ENCODE peak calls at places on chromosomes 16 and 17, in seven cellular contexts. One of them, this sample, is unnamed.

GRCh38 chr16:74448990-74449389 is 27.7 kb upstream of the CLEC18B start:
- DNase-seq in fibroblast of the aortic adventitia: peak
- DNase-seq in esophagus squamous epithelium: no peak
- DNase-seq in HFF-Myc: peak
- DNase-seq in bronchial epithelial cell: peak
- DNase-seq in AG04450: peak
- DNase-seq in IMR-90: peak
- DNase-seq in this sample: peak

GRCh38 chr17:3978421-3979275 is 14.4 kb upstream of the ATP2A3 start:
- DNase-seq in HFF-Myc: no peak
- DNase-seq in esophagus squamous epithelium: no peak
- DNase-seq in AG04450: no peak
- DNase-seq in bronchial epithelial cell: peak
- DNase-seq in IMR-90: no peak
- DNase-seq in fibroblast of the aortic adventitia: no peak
- DNase-seq in this sample: no peak

GRCh38 chr16:67750466-67750865 is 31.4 kb upstream of the GFOD2 start:
- DNase-seq in bronchial epithelial cell: no peak
- DNase-seq in IMR-90: no peak
- DNase-seq in fibroblast of the aortic adventitia: no peak
- DNase-seq in AG04450: no peak
- DNase-seq in esophagus squamous epithelium: no peak
- DNase-seq in HFF-Myc: no peak
- DNase-seq in this sample: no peak

GRCh38 chr16:13401631-13402030 is 500.2 kb downstream of the SHISA9 start:
- DNase-seq in bronchial epithelial cell: no peak
- DNase-seq in IMR-90: no peak
- DNase-seq in esophagus squamous epithelium: no peak
- DNase-seq in AG04450: no peak
- DNase-seq in HFF-Myc: no peak
- DNase-seq in fibroblast of the aortic adventitia: no peak
- DNase-seq in this sample: no peak

GRCh38 chr17:55674107-55674506 is 48.6 kb downstream of the TMEM100 start:
- DNase-seq in fibroblast of the aortic adventitia: peak
- DNase-seq in esophagus squamous epithelium: no peak
- DNase-seq in IMR-90: no peak
- DNase-seq in bronchial epithelial cell: peak
- DNase-seq in HFF-Myc: no peak
- DNase-seq in AG04450: no peak
- DNase-seq in this sample: no peak

GRCh38 chr16:7116734-7117133 is 215.9 kb upstream of the RBFOX1 start:
- DNase-seq in bronchial epithelial cell: no peak
- DNase-seq in fibroblast of the aortic adventitia: no peak
- DNase-seq in HFF-Myc: no peak
- DNase-seq in IMR-90: no peak
- DNase-seq in esophagus squamous epithelium: no peak
- DNase-seq in AG04450: no peak
- DNase-seq in this sample: no peak

GRCh38 chr16:17133851-17134250 is 336.9 kb downstream of the XYLT1 start:
- DNase-seq in AG04450: no peak
- DNase-seq in HFF-Myc: no peak
- DNase-seq in fibroblast of the aortic adventitia: no peak
- DNase-seq in esophagus squamous epithelium: no peak
- DNase-seq in IMR-90: no peak
- DNase-seq in bronchial epithelial cell: no peak
- DNase-seq in this sample: no peak

GRCh38 chr16:83781-84615 is 6.0 kb downstream of the MPG start:
- DNase-seq in esophagus squamous epithelium: no peak
- DNase-seq in fibroblast of the aortic adventitia: peak
- DNase-seq in IMR-90: peak
- DNase-seq in HFF-Myc: no peak
- DNase-seq in bronchial epithelial cell: no peak
- DNase-seq in AG04450: no peak
- DNase-seq in this sample: peak

GRCh38 chr17:75720656-75721462 is at the start of gene ITGB4:
- DNase-seq in HFF-Myc: no peak
- DNase-seq in IMR-90: no peak
- DNase-seq in fibroblast of the aortic adventitia: no peak
- DNase-seq in bronchial epithelial cell: peak
- DNase-seq in AG04450: no peak
- DNase-seq in esophagus squamous epithelium: no peak
- DNase-seq in this sample: no peak

GRCh38 chr16:63201851-63202250 is 1165.6 kb upstream of the CDH8 start:
- DNase-seq in bronchial epithelial cell: no peak
- DNase-seq in IMR-90: no peak
- DNase-seq in AG04450: no peak
- DNase-seq in esophagus squamous epithelium: no peak
- DNase-seq in HFF-Myc: no peak
- DNase-seq in fibroblast of the aortic adventitia: no peak
- DNase-seq in this sample: no peak

GRCh38 chr17:15289285-15290185 is 24.4 kb upstream of the PMP22 start:
- DNase-seq in bronchial epithelial cell: peak
- DNase-seq in AG04450: no peak
- DNase-seq in fibroblast of the aortic adventitia: peak
- DNase-seq in esophagus squamous epithelium: no peak
- DNase-seq in HFF-Myc: no peak
- DNase-seq in IMR-90: peak
- DNase-seq in this sample: peak

GRCh38 chr16:22267764-22268163 is 29.4 kb upstream of the POLR3E start:
- DNase-seq in AG04450: no peak
- DNase-seq in fibroblast of the aortic adventitia: no peak
- DNase-seq in HFF-Myc: no peak
- DNase-seq in IMR-90: no peak
- DNase-seq in esophagus squamous epithelium: no peak
- DNase-seq in bronchial epithelial cell: no peak
- DNase-seq in this sample: no peak

GRCh38 chr16:57367111-57367752 is 5.1 kb upstream of the CX3CL1 start:
- DNase-seq in bronchial epithelial cell: no peak
- DNase-seq in fibroblast of the aortic adventitia: peak
- DNase-seq in HFF-Myc: no peak
- DNase-seq in esophagus squamous epithelium: no peak
- DNase-seq in AG04450: no peak
- DNase-seq in IMR-90: no peak
- DNase-seq in this sample: peak

GRCh38 chr17:19646788-19647696 is 1.5 kb upstream of the ALDH3A2 start:
- DNase-seq in HFF-Myc: no peak
- DNase-seq in IMR-90: no peak
- DNase-seq in esophagus squamous epithelium: no peak
- DNase-seq in AG04450: no peak
- DNase-seq in bronchial epithelial cell: peak
- DNase-seq in fibroblast of the aortic adventitia: peak
- DNase-seq in this sample: no peak

GRCh38 chr17:17713839-17714238 is 32.6 kb downstream of the RAI1 start:
- DNase-seq in esophagus squamous epithelium: no peak
- DNase-seq in HFF-Myc: no peak
- DNase-seq in bronchial epithelial cell: peak
- DNase-seq in AG04450: no peak
- DNase-seq in fibroblast of the aortic adventitia: peak
- DNase-seq in IMR-90: peak
- DNase-seq in this sample: peak

GRCh38 chr16:67555795-67556212 is 6.5 kb upstream of the CTCF start:
- DNase-seq in esophagus squamous epithelium: no peak
- DNase-seq in HFF-Myc: peak
- DNase-seq in IMR-90: peak
- DNase-seq in fibroblast of the aortic adventitia: peak
- DNase-seq in AG04450: no peak
- DNase-seq in bronchial epithelial cell: peak
- DNase-seq in this sample: peak

GRCh38 chr17:38728290-38728831 is 1.8 kb upstream of the CISD3 start:
- DNase-seq in IMR-90: no peak
- DNase-seq in HFF-Myc: no peak
- DNase-seq in fibroblast of the aortic adventitia: no peak
- DNase-seq in AG04450: no peak
- DNase-seq in bronchial epithelial cell: no peak
- DNase-seq in esophagus squamous epithelium: no peak
- DNase-seq in this sample: no peak

GRCh38 chr17:6573982-6574688 is 17.8 kb upstream of the PITPNM3 start:
- DNase-seq in IMR-90: no peak
- DNase-seq in HFF-Myc: no peak
- DNase-seq in bronchial epithelial cell: no peak
- DNase-seq in fibroblast of the aortic adventitia: no peak
- DNase-seq in esophagus squamous epithelium: no peak
- DNase-seq in AG04450: no peak
- DNase-seq in this sample: no peak

GRCh38 chr17:33968350-33969044 is 286.6 kb upstream of the CCL2 start:
- DNase-seq in fibroblast of the aortic adventitia: no peak
- DNase-seq in bronchial epithelial cell: no peak
- DNase-seq in HFF-Myc: no peak
- DNase-seq in IMR-90: no peak
- DNase-seq in esophagus squamous epithelium: no peak
- DNase-seq in AG04450: no peak
- DNase-seq in this sample: no peak

GRCh38 chr17:1164935-1165556 is 14.7 kb downstream of the ABR start:
- DNase-seq in IMR-90: no peak
- DNase-seq in esophagus squamous epithelium: no peak
- DNase-seq in AG04450: no peak
- DNase-seq in bronchial epithelial cell: no peak
- DNase-seq in fibroblast of the aortic adventitia: no peak
- DNase-seq in HFF-Myc: no peak
- DNase-seq in this sample: no peak

GRCh38 chr17:74203439-74204240 is at the start of gene RPL38:
- DNase-seq in HFF-Myc: peak
- DNase-seq in esophagus squamous epithelium: peak
- DNase-seq in bronchial epithelial cell: peak
- DNase-seq in IMR-90: peak
- DNase-seq in fibroblast of the aortic adventitia: peak
- DNase-seq in AG04450: peak
- DNase-seq in this sample: peak

GRCh38 chr17:50115744-50116143 is 14.2 kb downstream of the SAMD14 start:
- DNase-seq in esophagus squamous epithelium: no peak
- DNase-seq in bronchial epithelial cell: no peak
- DNase-seq in fibroblast of the aortic adventitia: no peak
- DNase-seq in AG04450: no peak
- DNase-seq in IMR-90: no peak
- DNase-seq in HFF-Myc: no peak
- DNase-seq in this sample: no peak

GRCh38 chr17:50118076-50118827 is 11.7 kb downstream of the SAMD14 start:
- DNase-seq in IMR-90: no peak
- DNase-seq in fibroblast of the aortic adventitia: no peak
- DNase-seq in bronchial epithelial cell: no peak
- DNase-seq in HFF-Myc: no peak
- DNase-seq in esophagus squamous epithelium: no peak
- DNase-seq in AG04450: no peak
- DNase-seq in this sample: no peak

GRCh38 chr17:50118828-50119218 is 11.1 kb downstream of the SAMD14 start:
- DNase-seq in bronchial epithelial cell: no peak
- DNase-seq in esophagus squamous epithelium: no peak
- DNase-seq in AG04450: no peak
- DNase-seq in fibroblast of the aortic adventitia: no peak
- DNase-seq in IMR-90: no peak
- DNase-seq in HFF-Myc: no peak
- DNase-seq in this sample: no peak

GRCh38 chr17:50114849-50115357 is 15.1 kb downstream of the SAMD14 start:
- DNase-seq in bronchial epithelial cell: peak
- DNase-seq in HFF-Myc: no peak
- DNase-seq in esophagus squamous epithelium: no peak
- DNase-seq in fibroblast of the aortic adventitia: peak
- DNase-seq in IMR-90: peak
- DNase-seq in AG04450: no peak
- DNase-seq in this sample: peak

GRCh38 chr17:50117202-50118040 is 12.5 kb downstream of the SAMD14 start:
- DNase-seq in fibroblast of the aortic adventitia: peak
- DNase-seq in bronchial epithelial cell: peak
- DNase-seq in AG04450: no peak
- DNase-seq in HFF-Myc: no peak
- DNase-seq in IMR-90: peak
- DNase-seq in esophagus squamous epithelium: no peak
- DNase-seq in this sample: peak
- TF ChIP-seq CTCF in fibroblast of the aortic adventitia: peak
- TF ChIP-seq CTCF in bronchial epithelial cell: peak
- TF ChIP-seq CTCF in AG04450: peak
- TF ChIP-seq CTCF in HFF-Myc: peak
- TF ChIP-seq CTCF in IMR-90: peak
- TF ChIP-seq CTCF in esophagus squamous epithelium: peak
- TF ChIP-seq CTCF in this sample: peak

DNA sequence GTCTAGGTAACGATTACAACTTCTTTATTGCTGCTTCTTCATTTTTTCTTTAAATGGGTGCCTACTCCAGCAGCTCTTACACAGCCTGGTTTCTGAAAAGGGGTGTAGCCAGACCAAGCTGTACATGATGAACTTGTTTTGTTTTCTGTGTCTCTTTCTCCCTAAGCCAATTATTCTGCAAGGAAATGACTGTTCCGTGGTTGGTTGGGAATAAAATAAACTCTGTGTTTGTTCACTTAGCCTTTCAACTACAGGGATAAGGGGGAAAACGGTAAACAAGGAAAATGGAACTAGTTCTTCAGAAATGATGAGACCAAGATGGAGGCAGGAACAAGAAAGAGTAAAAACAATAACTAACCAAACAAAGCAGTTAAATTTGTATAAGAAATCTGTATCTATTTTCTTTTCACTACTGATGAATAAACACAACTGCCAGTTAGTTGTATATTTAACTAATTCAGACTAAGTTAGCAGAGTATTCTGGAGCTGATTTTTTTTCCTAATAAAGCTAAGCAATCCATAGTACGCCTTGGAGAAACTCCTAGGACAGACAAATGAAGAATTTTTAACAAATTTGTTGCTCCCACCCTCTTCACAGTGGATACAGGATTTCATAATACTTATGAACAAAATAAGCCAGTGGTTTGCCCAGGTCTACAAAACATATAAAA is at the start of gene ABCA6:
- DNase-seq in IMR-90: no peak
- DNase-seq in HFF-Myc: no peak
- DNase-seq in AG04450: no peak
- DNase-seq in esophagus squamous epithelium: no peak
- DNase-seq in bronchial epithelial cell: peak
- DNase-seq in fibroblast of the aortic adventitia: peak
- DNase-seq in this sample: peak
- TF ChIP-seq CTCF in IMR-90: no peak
- TF ChIP-seq CTCF in HFF-Myc: no peak
- TF ChIP-seq CTCF in AG04450: no peak
- TF ChIP-seq CTCF in esophagus squamous epithelium: no peak
- TF ChIP-seq CTCF in bronchial epithelial cell: no peak
- TF ChIP-seq CTCF in fibroblast of the aortic adventitia: no peak
- TF ChIP-seq CTCF in this sample: no peak

DNA sequence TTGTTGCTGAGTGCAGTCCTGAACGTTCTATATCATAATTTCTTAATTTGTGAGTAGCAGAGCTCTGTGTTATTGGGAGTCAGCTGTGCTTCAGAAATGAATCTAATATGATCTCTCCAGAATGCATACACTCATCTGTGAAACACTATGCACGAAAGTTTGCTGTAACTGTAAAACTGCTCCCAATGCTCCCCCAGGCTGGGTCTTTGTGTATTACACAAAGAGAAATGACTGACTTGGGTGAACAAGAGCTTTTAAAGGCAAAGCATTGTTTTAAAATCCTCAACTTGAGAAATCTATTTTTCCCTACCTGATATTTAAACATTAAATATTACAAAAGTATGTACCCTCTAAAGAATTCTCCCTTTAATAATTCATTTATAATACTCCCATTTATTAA is 636.7 kb upstream of the KIF2B start:
- DNase-seq in fibroblast of the aortic adventitia: no peak
- DNase-seq in esophagus squamous epithelium: no peak
- DNase-seq in AG04450: no peak
- DNase-seq in bronchial epithelial cell: no peak
- DNase-seq in IMR-90: no peak
- DNase-seq in HFF-Myc: no peak
- DNase-seq in this sample: no peak
- TF ChIP-seq CTCF in fibroblast of the aortic adventitia: no peak
- TF ChIP-seq CTCF in esophagus squamous epithelium: no peak
- TF ChIP-seq CTCF in AG04450: no peak
- TF ChIP-seq CTCF in bronchial epithelial cell: no peak
- TF ChIP-seq CTCF in IMR-90: no peak
- TF ChIP-seq CTCF in HFF-Myc: no peak
- TF ChIP-seq CTCF in this sample: no peak

GRCh38 chr17:81365148-81365600 is 30.1 kb upstream of the BAHCC1 start:
- DNase-seq in AG04450: no peak
- DNase-seq in fibroblast of the aortic adventitia: peak
- DNase-seq in HFF-Myc: no peak
- DNase-seq in esophagus squamous epithelium: no peak
- DNase-seq in IMR-90: peak
- DNase-seq in bronchial epithelial cell: peak
- DNase-seq in this sample: peak
- TF ChIP-seq CTCF in AG04450: no peak
- TF ChIP-seq CTCF in fibroblast of the aortic adventitia: no peak
- TF ChIP-seq CTCF in HFF-Myc: no peak
- TF ChIP-seq CTCF in esophagus squamous epithelium: no peak
- TF ChIP-seq CTCF in IMR-90: no peak
- TF ChIP-seq CTCF in bronchial epithelial cell: no peak
- TF ChIP-seq CTCF in this sample: no peak

This sample was measured in astrocyte.